ENCODE peak calls at places on chromosome 22, in eight cellular contexts. E is adipocyte; H is NCI-H1092 treated with DMSO at 0.1 percent for 48 hours; K is GM04504; M is PC-3; Z is GM13976; W is stimulated activated CD4-positive, alpha-beta T cell treated with anti-CD3 and anti-CD28 coated beads, Interleukin-4, amount 100 ng/mL, for 48 hours; S is COR-L47. V is an unnamed sample.

GRCh38 chr22:44658371-44658953 is 43.5 kb upstream of the PRR5 start:
- DNase-seq in E (peak; percentile 93), H (no peak), K (peak; percentile 75), M (no peak), Z (no peak), W (no peak), S (no peak), V (no peak)

GRCh38 chr22:47169801-47170140 is 407.3 kb downstream of the TBC1D22A start:
- DNase-seq in E (no peak), H (no peak), K (no peak), M (no peak), Z (no peak), W (no peak), S (no peak), V (no peak)

GRCh38 chr22:45996241-45997076 is 19.5 kb upstream of the WNT7B start:
- DNase-seq in E (peak; percentile 59), H (no peak), K (peak; percentile 61), M (no peak), Z (peak; percentile 68), W (no peak), S (no peak), V (no peak)

GRCh38 chr22:45504703-45505341 is 2.1 kb downstream of the FBLN1 start:
- DNase-seq in E (peak; percentile 50), H (no peak), K (no peak), M (no peak), Z (peak; percentile 45), W (no peak), S (no peak), V (peak; percentile 83)

GRCh38 chr22:38758276-38758945 is 2.6 kb upstream of the SUN2 start:
- DNase-seq in E (no peak), H (no peak), K (no peak), M (no peak), Z (peak; percentile 67), W (peak; percentile 68), S (no peak), V (no peak)

GRCh38 chr22:39224550-39224949 is 20.2 kb downstream of the PDGFB start:
- DNase-seq in E (no peak), H (no peak), K (no peak), M (no peak), Z (no peak), W (no peak), S (no peak), V (no peak)

GRCh38 chr22:26921726-26922125 is 264.3 kb downstream of the MIAT start:
- DNase-seq in E (no peak), H (no peak), K (no peak), M (no peak), Z (no peak), W (no peak), S (no peak), V (no peak)

GRCh38 chr22:49239264-49240015 is 588.2 kb downstream of the BRD1 start:
- DNase-seq in E (no peak), H (no peak), K (no peak), M (no peak), Z (no peak), W (no peak), S (no peak), V (no peak)

V was measured in neuronal stem cell.